ENCODE peak calls at places on chromosome 7, in six cellular contexts. One of them, this sample, is unnamed.

GRCh38 chr7:149772821-149773425 is 465 bp downstream of the ZNF467 start:
- DNase-seq in transverse colon: peak; percentile 21
- DNase-seq in tibial artery: no peak
- DNase-seq in neural progenitor cell: peak; percentile 60
- DNase-seq in GM10248: no peak
- DNase-seq in WTC11: peak; percentile 48
- DNase-seq in this sample: peak; percentile 39

GRCh38 chr7:81501220-81501619 is 268.6 kb downstream of the HGF start:
- DNase-seq in transverse colon: no peak
- DNase-seq in tibial artery: no peak
- DNase-seq in neural progenitor cell: no peak
- DNase-seq in GM10248: no peak
- DNase-seq in WTC11: no peak
- DNase-seq in this sample: no peak

GRCh38 chr7:142485617-142486226 is 227.9 kb upstream of the PRSS58 start:
- DNase-seq in transverse colon: no peak
- DNase-seq in tibial artery: no peak
- DNase-seq in neural progenitor cell: peak; percentile 28
- DNase-seq in GM10248: no peak
- DNase-seq in WTC11: peak; percentile 63
- DNase-seq in this sample: no peak

GRCh38 chr7:105278973-105279687 is 109.6 kb downstream of the SRPK2 start:
- DNase-seq in transverse colon: no peak
- DNase-seq in tibial artery: no peak
- DNase-seq in neural progenitor cell: peak; percentile 28
- DNase-seq in GM10248: no peak
- DNase-seq in WTC11: no peak
- DNase-seq in this sample: no peak

GRCh38 chr7:98210513-98211220 is 572 bp upstream of the BHLHA15 start:
- DNase-seq in transverse colon: peak; percentile 24
- DNase-seq in tibial artery: peak; percentile 15
- DNase-seq in neural progenitor cell: peak; percentile 72
- DNase-seq in GM10248: no peak
- DNase-seq in WTC11: peak; percentile 64
- DNase-seq in this sample: no peak

GRCh38 chr7:81234896-81235295 is 316.0 kb upstream of the SEMA3C start:
- DNase-seq in transverse colon: no peak
- DNase-seq in tibial artery: peak; percentile 50
- DNase-seq in neural progenitor cell: no peak
- DNase-seq in GM10248: no peak
- DNase-seq in WTC11: no peak
- DNase-seq in this sample: no peak

GRCh38 chr7:24902276-24902675 is 77.7 kb downstream of the OSBPL3 start:
- DNase-seq in transverse colon: no peak
- DNase-seq in tibial artery: no peak
- DNase-seq in neural progenitor cell: no peak
- DNase-seq in GM10248: no peak
- DNase-seq in WTC11: no peak
- DNase-seq in this sample: no peak

GRCh38 chr7:24949884-24950283 is 30.1 kb downstream of the OSBPL3 start:
- DNase-seq in transverse colon: no peak
- DNase-seq in tibial artery: no peak
- DNase-seq in neural progenitor cell: no peak
- DNase-seq in GM10248: no peak
- DNase-seq in WTC11: no peak
- DNase-seq in this sample: no peak

GRCh38 chr7:22252886-22253536 is 103.9 kb downstream of the RAPGEF5 start:
- DNase-seq in transverse colon: no peak
- DNase-seq in tibial artery: no peak
- DNase-seq in neural progenitor cell: no peak
- DNase-seq in GM10248: no peak
- DNase-seq in WTC11: no peak
- DNase-seq in this sample: no peak

GRCh38 chr7:10577866-10578374 is 395.8 kb upstream of the PHF14 start:
- DNase-seq in transverse colon: no peak
- DNase-seq in tibial artery: no peak
- DNase-seq in neural progenitor cell: no peak
- DNase-seq in GM10248: no peak
- DNase-seq in WTC11: no peak
- DNase-seq in this sample: no peak

DNA sequence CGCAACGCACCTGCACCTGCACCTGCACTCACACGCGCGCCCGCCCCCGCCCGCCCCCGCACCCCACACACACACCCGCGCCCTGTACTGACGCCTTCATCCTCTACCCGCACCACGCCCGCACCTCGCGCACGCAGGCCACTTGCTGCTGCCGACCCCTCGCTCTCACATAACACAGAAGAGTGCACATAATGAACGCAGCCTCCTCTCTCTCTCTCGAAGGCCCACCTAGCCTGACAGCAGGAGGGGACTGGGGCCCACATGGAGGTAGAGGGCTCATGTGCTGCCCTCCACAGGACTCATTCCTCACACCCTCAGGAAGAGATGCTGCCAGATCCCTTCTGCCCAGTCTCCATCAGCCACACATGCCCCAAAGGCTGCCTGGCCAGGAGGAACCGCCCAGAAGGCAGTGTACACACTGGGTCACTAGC is 432 bp upstream of the CAMK2B start:
- DNase-seq in transverse colon: no peak
- DNase-seq in tibial artery: no peak
- DNase-seq in neural progenitor cell: peak; percentile 50
- DNase-seq in GM10248: no peak
- DNase-seq in WTC11: no peak
- DNase-seq in this sample: peak; percentile 66
- TF ChIP-seq CTCF in transverse colon: no peak
- TF ChIP-seq CTCF in tibial artery: no peak
- TF ChIP-seq CTCF in neural progenitor cell: peak; percentile 28
- TF ChIP-seq CTCF in GM10248: no peak
- TF ChIP-seq CTCF in WTC11: no peak
- TF ChIP-seq CTCF in this sample: no peak

DNA sequence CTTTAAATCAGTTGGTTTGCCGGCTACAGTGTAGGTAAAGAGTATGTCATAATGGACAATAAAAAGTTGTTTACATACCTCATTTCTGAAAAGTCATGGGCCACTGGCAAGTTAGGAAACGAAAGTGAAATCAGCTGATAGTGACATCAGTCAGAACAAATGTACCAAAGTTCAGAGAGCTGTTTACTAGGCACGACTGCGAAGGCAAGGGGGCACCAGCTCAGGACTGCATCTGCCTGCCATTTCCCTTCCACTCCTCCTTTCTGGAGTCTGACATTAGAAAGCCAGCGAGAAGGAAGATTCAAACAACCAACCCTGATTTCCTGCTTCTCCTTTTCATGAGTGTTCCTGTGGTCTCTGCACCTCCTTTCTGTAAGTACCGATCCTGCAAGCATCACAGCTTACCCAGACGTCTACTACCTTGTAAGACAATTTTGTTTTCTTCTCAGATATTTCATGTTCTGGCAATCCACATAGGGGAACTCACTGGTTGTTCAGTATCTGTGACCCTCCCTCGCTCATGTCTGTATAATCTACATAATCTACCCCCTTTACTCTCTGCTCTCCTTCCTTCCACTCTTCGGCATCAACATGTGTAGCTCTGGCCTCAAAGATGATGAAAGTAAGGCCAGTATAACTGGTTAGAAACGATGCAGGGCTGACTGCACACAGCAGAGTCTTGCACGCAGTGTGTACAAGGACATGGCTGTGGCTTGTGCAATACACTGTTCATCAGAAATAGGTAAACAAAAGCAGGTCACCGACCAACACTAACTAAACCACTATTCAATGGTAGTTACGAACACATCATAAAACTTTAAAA is at the start of gene TMEM140:
- DNase-seq in transverse colon: peak; percentile 75
- DNase-seq in tibial artery: no peak
- DNase-seq in neural progenitor cell: no peak
- DNase-seq in GM10248: peak; percentile 54
- DNase-seq in WTC11: no peak
- DNase-seq in this sample: no peak
- TF ChIP-seq CTCF in transverse colon: no peak
- TF ChIP-seq CTCF in tibial artery: no peak
- TF ChIP-seq CTCF in neural progenitor cell: no peak
- TF ChIP-seq CTCF in GM10248: no peak
- TF ChIP-seq CTCF in WTC11: no peak
- TF ChIP-seq CTCF in this sample: no peak

DNA sequence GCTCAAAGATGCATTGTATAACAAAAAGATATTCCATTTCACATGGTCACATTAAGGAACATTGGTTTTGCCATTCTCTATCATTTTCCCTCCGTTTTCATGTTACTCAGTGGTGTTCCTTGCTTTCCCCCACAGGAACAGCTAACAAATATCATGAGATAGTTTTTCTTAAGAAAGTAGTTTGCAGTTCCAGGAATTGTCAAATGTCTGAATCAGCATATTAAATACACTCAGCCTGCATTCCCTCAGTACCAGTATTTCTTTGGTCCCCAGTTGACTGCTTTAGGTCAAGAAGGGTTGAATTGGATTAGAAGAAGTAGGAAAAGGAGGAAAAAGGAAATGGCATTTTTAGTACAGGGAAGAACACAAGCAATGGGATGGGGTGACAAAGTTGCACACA is 436.6 kb downstream of the TNS3 start:
- DNase-seq in transverse colon: no peak
- DNase-seq in tibial artery: no peak
- DNase-seq in neural progenitor cell: no peak
- DNase-seq in GM10248: no peak
- DNase-seq in WTC11: no peak
- DNase-seq in this sample: no peak
- TF ChIP-seq CTCF in transverse colon: no peak
- TF ChIP-seq CTCF in tibial artery: no peak
- TF ChIP-seq CTCF in neural progenitor cell: no peak
- TF ChIP-seq CTCF in GM10248: no peak
- TF ChIP-seq CTCF in WTC11: no peak
- TF ChIP-seq CTCF in this sample: no peak

GRCh38 chr7:158393926-158394625 is 193.5 kb downstream of the PTPRN2 start:
- DNase-seq in transverse colon: no peak
- DNase-seq in tibial artery: no peak
- DNase-seq in neural progenitor cell: no peak
- DNase-seq in GM10248: no peak
- DNase-seq in WTC11: no peak
- DNase-seq in this sample: no peak

GRCh38 chr7:158396301-158396905 is 191.2 kb downstream of the PTPRN2 start:
- DNase-seq in transverse colon: no peak
- DNase-seq in tibial artery: no peak
- DNase-seq in neural progenitor cell: no peak
- DNase-seq in GM10248: no peak
- DNase-seq in WTC11: no peak
- DNase-seq in this sample: no peak

GRCh38 chr7:158395780-158396214 is 191.8 kb downstream of the PTPRN2 start:
- DNase-seq in transverse colon: peak; percentile 69
- DNase-seq in tibial artery: no peak
- DNase-seq in neural progenitor cell: peak; percentile 20
- DNase-seq in GM10248: no peak
- DNase-seq in WTC11: peak; percentile 75
- DNase-seq in this sample: peak; percentile 46

GRCh38 chr7:158395349-158395748 is 192.3 kb downstream of the PTPRN2 start:
- DNase-seq in transverse colon: no peak
- DNase-seq in tibial artery: no peak
- DNase-seq in neural progenitor cell: no peak
- DNase-seq in GM10248: no peak
- DNase-seq in WTC11: no peak
- DNase-seq in this sample: no peak

DNA sequence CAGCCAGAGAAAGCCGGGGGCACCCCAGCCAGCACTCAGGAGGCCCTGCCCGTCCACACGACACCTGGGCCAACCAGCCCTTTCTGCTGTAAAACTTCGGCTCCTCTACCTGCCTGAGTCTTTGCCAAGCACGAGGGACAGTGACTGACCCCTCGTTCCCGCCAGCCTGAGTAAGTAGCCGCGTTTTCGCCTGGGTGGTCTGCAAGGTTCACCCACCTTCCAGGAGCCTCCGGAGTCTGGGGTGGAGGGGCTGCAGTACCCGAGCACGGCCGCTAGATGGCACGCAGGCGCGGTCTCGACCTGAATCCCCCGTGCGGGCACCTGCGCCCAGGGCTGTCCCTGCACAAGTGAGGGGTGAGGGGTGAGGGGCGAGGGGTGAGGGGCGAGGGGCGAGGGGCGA is 192.7 kb downstream of the PTPRN2 start:
- DNase-seq in transverse colon: peak; percentile 67
- DNase-seq in tibial artery: no peak
- DNase-seq in neural progenitor cell: peak; percentile 75
- DNase-seq in GM10248: no peak
- DNase-seq in WTC11: peak; percentile 87
- DNase-seq in this sample: peak; percentile 83
- TF ChIP-seq CTCF in transverse colon: peak; percentile 84
- TF ChIP-seq CTCF in tibial artery: peak; percentile 67
- TF ChIP-seq CTCF in neural progenitor cell: peak; percentile 74
- TF ChIP-seq CTCF in GM10248: peak; percentile 37
- TF ChIP-seq CTCF in WTC11: peak; percentile 90
- TF ChIP-seq CTCF in this sample: peak; percentile 89

GRCh38 chr7:17039372-17039771 is 157.6 kb upstream of the AGR3 start:
- DNase-seq in transverse colon: no peak
- DNase-seq in tibial artery: no peak
- DNase-seq in neural progenitor cell: no peak
- DNase-seq in GM10248: no peak
- DNase-seq in WTC11: no peak
- DNase-seq in this sample: no peak

GRCh38 chr7:17040701-17041100 is 158.9 kb upstream of the AGR3 start:
- DNase-seq in transverse colon: no peak
- DNase-seq in tibial artery: no peak
- DNase-seq in neural progenitor cell: no peak
- DNase-seq in GM10248: no peak
- DNase-seq in WTC11: no peak
- DNase-seq in this sample: no peak

GRCh38 chr7:17043012-17043877 is 161.5 kb upstream of the AGR3 start:
- DNase-seq in transverse colon: no peak
- DNase-seq in tibial artery: no peak
- DNase-seq in neural progenitor cell: no peak
- DNase-seq in GM10248: no peak
- DNase-seq in WTC11: no peak
- DNase-seq in this sample: no peak

GRCh38 chr7:17042211-17042610 is 160.4 kb upstream of the AGR3 start:
- DNase-seq in transverse colon: no peak
- DNase-seq in tibial artery: no peak
- DNase-seq in neural progenitor cell: no peak
- DNase-seq in GM10248: no peak
- DNase-seq in WTC11: no peak
- DNase-seq in this sample: no peak

GRCh38 chr7:17041324-17041723 is 159.5 kb upstream of the AGR3 start:
- DNase-seq in transverse colon: no peak
- DNase-seq in tibial artery: no peak
- DNase-seq in neural progenitor cell: no peak
- DNase-seq in GM10248: no peak
- DNase-seq in WTC11: no peak
- DNase-seq in this sample: no peak
- TF ChIP-seq CTCF in transverse colon: no peak
- TF ChIP-seq CTCF in tibial artery: no peak
- TF ChIP-seq CTCF in neural progenitor cell: no peak
- TF ChIP-seq CTCF in GM10248: no peak
- TF ChIP-seq CTCF in WTC11: no peak
- TF ChIP-seq CTCF in this sample: no peak

GRCh38 chr7:66697451-66698438 is 42.8 kb upstream of the RABGEF1 start:
- DNase-seq in transverse colon: no peak
- DNase-seq in tibial artery: peak; percentile 68
- DNase-seq in neural progenitor cell: peak; percentile 33
- DNase-seq in GM10248: no peak
- DNase-seq in WTC11: no peak
- DNase-seq in this sample: no peak
- TF ChIP-seq CTCF in transverse colon: no peak
- TF ChIP-seq CTCF in tibial artery: no peak
- TF ChIP-seq CTCF in neural progenitor cell: no peak
- TF ChIP-seq CTCF in GM10248: no peak
- TF ChIP-seq CTCF in WTC11: no peak
- TF ChIP-seq CTCF in this sample: no peak

GRCh38 chr7:157466473-157467261 is 129.9 kb downstream of the DNAJB6 start:
- DNase-seq in transverse colon: no peak
- DNase-seq in tibial artery: peak; percentile 14
- DNase-seq in neural progenitor cell: peak; percentile 61
- DNase-seq in GM10248: no peak
- DNase-seq in WTC11: no peak
- DNase-seq in this sample: no peak
- TF ChIP-seq CTCF in transverse colon: no peak
- TF ChIP-seq CTCF in tibial artery: no peak
- TF ChIP-seq CTCF in neural progenitor cell: peak; percentile 48
- TF ChIP-seq CTCF in GM10248: no peak
- TF ChIP-seq CTCF in WTC11: no peak
- TF ChIP-seq CTCF in this sample: no peak